ENCODE peak calls at places on chromosomes 5 and 9, in six cellular contexts. G is suprapubic skin, K is BE2C, J is GM12878, Q is sigmoid colon, X is psoas muscle. U is an unnamed sample. For H3K4me1, the result is how much of the 10 kb centered on the place peaks cover.

GRCh38 chr5:170971-171800 is 20.1 kb upstream of the LRRC14B start:
- DNase-seq in Q (peak), K (peak), J (no peak), X (peak), G (peak), U (no peak)

GRCh38 chr5:71938886-71939285 is 168.4 kb upstream of the MAP1B start:
- DNase-seq in K (no peak), Q (no peak), G (no peak), J (no peak), X (no peak), U (no peak)

GRCh38 chr5:141973871-141974595 is 5.1 kb downstream of the RNF14 start:
- DNase-seq in G (no peak), K (no peak), Q (no peak), J (no peak), X (no peak), U (no peak)

GRCh38 chr9:5288591-5288990 is 15.9 kb downstream of the RLN2 start:
- DNase-seq in Q (no peak), X (no peak), K (no peak), G (no peak), J (no peak), U (no peak)

GRCh38 chr9:9257999-9258398 is 1354.8 kb downstream of the PTPRD start:
- DNase-seq in Q (no peak), X (no peak), J (no peak), G (no peak), K (no peak), U (no peak)

GRCh38 chr5:116442095-116442534 is 132.5 kb downstream of the SEMA6A start:
- DNase-seq in J (no peak), G (no peak), K (peak), X (peak), Q (no peak), U (no peak)

GRCh38 chr9:78121488-78121887 is 89.9 kb upstream of the GNAQ start:
- DNase-seq in J (no peak), Q (peak), X (peak), K (peak), G (no peak), U (no peak)

GRCh38 chr5:132446621-132447020 is 44.0 kb downstream of the IRF1 start:
- DNase-seq in K (no peak), J (no peak), Q (peak), G (no peak), X (peak), U (no peak)

GRCh38 chr5:24633705-24634325 is 11.0 kb downstream of the CDH10 start:
- DNase-seq in G (no peak), J (no peak), Q (no peak), K (peak), X (no peak), U (no peak)

GRCh38 chr9:88534456-88535225 is at the start of gene NXNL2:
- DNase-seq in J (no peak), K (peak), G (peak), Q (peak), X (peak), U (peak)
- H3K4me1 ChIP-seq in J (under half), K (under half), G (under half), Q (under half), X (under half), U (under half)

GRCh38 chr5:160787247-160787646 is 64.8 kb downstream of the ATP10B start:
- DNase-seq in J (peak), X (no peak), Q (no peak), K (peak), G (no peak), U (no peak)
- TF ChIP-seq CTCF in J (peak), X (no peak), Q (no peak), K (peak), G (no peak), U (no peak)

GRCh38 chr5:27482663-27483062 is 444.3 kb upstream of the CDH9 start:
- DNase-seq in Q (no peak), G (no peak), J (no peak), K (no peak), X (no peak), U (no peak)
- H3K4me1 ChIP-seq in Q (under half), G (under half), J (under half), K (under half), X (under half), U (under half)

DNA sequence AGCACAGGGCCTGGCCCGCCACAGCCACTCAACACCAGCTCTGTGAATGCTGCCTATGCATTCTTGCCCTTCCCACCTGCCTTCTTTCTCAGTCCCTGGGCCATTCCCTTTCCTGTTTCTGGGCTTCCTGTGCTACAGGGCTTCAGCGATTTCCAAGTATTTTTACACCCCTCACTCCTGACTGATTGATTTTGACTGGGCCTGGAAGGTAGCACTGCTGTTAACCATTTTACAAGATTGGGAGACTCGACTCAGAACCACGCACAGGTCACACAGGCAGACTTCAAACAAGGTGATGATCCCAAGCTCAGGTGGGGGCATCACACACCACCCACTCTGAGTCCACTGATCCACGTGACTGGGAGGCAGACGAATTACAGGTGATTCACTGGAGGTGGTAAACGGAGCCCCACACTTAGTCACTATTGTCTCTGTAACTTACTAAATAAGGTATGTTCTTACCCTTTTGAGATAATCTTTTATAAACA is 21.3 kb downstream of the PTPN3 start:
- DNase-seq in K (no peak), J (no peak), Q (no peak), X (no peak), G (no peak), U (no peak)
- TF ChIP-seq CTCF in K (no peak), J (no peak), Q (no peak), X (no peak), G (no peak), U (no peak)

GRCh38 chr5:56829137-56829536 is 13.8 kb downstream of the MAP3K1 start:
- DNase-seq in K (no peak), J (no peak), Q (no peak), G (no peak), X (no peak), U (no peak)
- H3K4me1 ChIP-seq in K (half or more), J (under half), Q (under half), G (half or more), X (under half), U (under half)

GRCh38 chr9:89926167-89926566 is 321.4 kb downstream of the GADD45G start:
- DNase-seq in G (peak), Q (no peak), K (no peak), X (no peak), J (no peak), U (no peak)

GRCh38 chr9:89923174-89923573 is 318.4 kb downstream of the GADD45G start:
- DNase-seq in J (no peak), Q (no peak), X (no peak), G (peak), K (no peak), U (no peak)

GRCh38 chr9:89922099-89922498 is 317.3 kb downstream of the GADD45G start:
- DNase-seq in Q (no peak), K (peak), X (no peak), G (no peak), J (no peak), U (no peak)

GRCh38 chr9:89924611-89925010 is 319.8 kb downstream of the GADD45G start:
- DNase-seq in K (no peak), J (no peak), X (no peak), Q (no peak), G (no peak), U (no peak)

DNA sequence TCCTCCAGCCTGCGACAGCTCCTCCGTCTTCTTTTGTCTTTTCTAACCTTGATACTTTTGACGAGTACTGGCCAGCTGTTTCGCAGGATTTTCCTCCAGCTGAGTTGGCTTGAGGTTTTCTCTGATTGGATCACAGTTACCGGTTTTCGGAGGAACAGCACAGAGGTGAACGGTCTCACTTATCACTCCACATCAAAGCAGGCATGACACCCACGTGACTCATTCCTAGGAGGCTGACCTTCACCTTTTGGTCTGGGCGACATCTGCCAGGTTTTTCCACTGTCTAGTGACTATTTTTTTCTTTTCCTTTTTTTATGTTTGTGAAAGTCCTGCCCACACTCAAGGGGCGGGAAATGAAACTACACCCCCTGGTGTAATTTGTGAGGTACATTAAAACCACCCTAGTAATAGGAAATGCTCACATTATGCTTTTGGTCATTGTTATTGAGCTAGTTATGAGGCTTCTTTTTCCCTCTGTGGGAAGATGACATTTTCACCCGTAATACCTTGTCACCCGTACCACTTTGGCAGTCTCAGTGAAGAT is 319.2 kb downstream of the GADD45G start:
- DNase-seq in J (no peak), K (no peak), Q (no peak), X (no peak), G (peak), U (no peak)
- TF ChIP-seq CTCF in J (no peak), K (no peak), Q (no peak), X (no peak), G (no peak), U (no peak)

U was measured in thoracic aorta.